ENCODE peak calls at places on chromosomes 1 and 21, in eight cellular contexts. P is dorsolateral prefrontal cortex, U is ovary, I is brain microvascular endothelial cell, B is spleen, V is fibroblast of lung, S is heart right ventricle, R is neural progenitor cell. F is an unnamed sample.

GRCh38 chr1:52867060-52867845 is 24.7 kb downstream of the ZYG11A start:
- DNase-seq in I (no peak), S (no peak), R (no peak), B (no peak), V (no peak), U (no peak), P (no peak), F (no peak)

GRCh38 chr21:42539342-42539741 is 25.7 kb downstream of the SLC37A1 start:
- DNase-seq in R (no peak), I (no peak), P (no peak), V (no peak), S (no peak), U (no peak), B (no peak), F (no peak)

GRCh38 chr21:43712268-43712942 is 6.5 kb upstream of the PDXK start:
- DNase-seq in S (no peak), V (no peak), U (no peak), B (no peak), R (no peak), P (no peak), I (no peak), F (peak; percentile 49)

GRCh38 chr1:109312978-109313775 is 6.4 kb upstream of the MYBPHL start:
- DNase-seq in U (no peak), B (no peak), V (peak; percentile 78), I (no peak), R (no peak), S (no peak), P (peak; percentile 94), F (peak; percentile 30)

GRCh38 chr21:17071093-17071492 is 441.8 kb upstream of the CXADR start:
- DNase-seq in U (no peak), S (no peak), V (no peak), R (no peak), P (no peak), B (no peak), I (no peak), F (no peak)

GRCh38 chr1:194296201-194296600 is 1109.8 kb upstream of the B3GALT2 start:
- DNase-seq in B (no peak), I (peak; percentile 7), R (no peak), S (no peak), V (no peak), U (no peak), P (no peak), F (no peak)

GRCh38 chr21:44664691-44665090 is 2.0 kb downstream of the KRTAP12-2 start:
- DNase-seq in V (no peak), P (no peak), I (no peak), S (no peak), R (no peak), B (no peak), U (no peak), F (no peak)

GRCh38 chr21:16770279-16770678 is 742.6 kb upstream of the CXADR start:
- DNase-seq in U (no peak), I (no peak), R (no peak), B (no peak), S (no peak), P (no peak), V (no peak), F (no peak)

GRCh38 chr1:17874231-17874630 is 119.1 kb downstream of the ACTL8 start:
- DNase-seq in R (no peak), V (peak; percentile 81), P (no peak), U (no peak), S (no peak), B (no peak), I (peak; percentile 72), F (no peak)

GRCh38 chr1:218613105-218613504 is 268.0 kb downstream of the TGFB2 start:
- DNase-seq in S (no peak), B (no peak), P (no peak), R (no peak), I (no peak), U (no peak), V (no peak), F (no peak)

GRCh38 chr21:23452384-23453083 is 2154.7 kb downstream of the MRPL39 start:
- DNase-seq in R (peak; percentile 77), U (no peak), V (no peak), S (no peak), I (no peak), P (no peak), B (no peak), F (peak; percentile 90)

GRCh38 chr1:221760895-221761294 is 19.0 kb upstream of the DUSP10 start:
- DNase-seq in R (no peak), U (no peak), P (no peak), V (no peak), B (no peak), I (no peak), S (no peak), F (no peak)

GRCh38 chr1:15997076-15997585 is 6.9 kb upstream of the SRARP start:
- DNase-seq in B (peak; percentile 63), R (no peak), S (no peak), V (no peak), U (no peak), P (no peak), I (no peak), F (no peak)

GRCh38 chr1:220701974-220702373 is 11.8 kb downstream of the C1orf115 start:
- DNase-seq in R (no peak), I (no peak), B (no peak), V (no peak), S (no peak), P (no peak), U (no peak), F (no peak)

GRCh38 chr21:32383812-32384211 is 9.0 kb downstream of the URB1 start:
- DNase-seq in S (no peak), B (peak; percentile 54), P (no peak), U (no peak), V (no peak), R (no peak), I (no peak), F (no peak)

GRCh38 chr1:115373305-115373704 is 35.3 kb upstream of the NGF start:
- DNase-seq in V (peak; percentile 64), B (no peak), P (no peak), R (no peak), U (no peak), S (no peak), I (peak; percentile 81), F (no peak)

GRCh38 chr1:42429623-42430022 is 26.2 kb downstream of the ZMYND12 start:
- DNase-seq in U (no peak), B (no peak), V (no peak), R (no peak), S (no peak), I (no peak), P (no peak), F (no peak)

GRCh38 chr1:116259665-116260064 is 113.4 kb upstream of the ATP1A1 start:
- DNase-seq in I (no peak), R (no peak), P (no peak), U (no peak), B (no peak), S (no peak), V (no peak), F (no peak)

GRCh38 chr21:34362136-34362444 is 1.7 kb upstream of the KCNE2 start:
- DNase-seq in S (no peak), P (no peak), B (no peak), V (no peak), I (no peak), U (no peak), R (no peak), F (no peak)
- TF ChIP-seq CTCF in S (no peak), P (no peak), B (no peak), V (no peak), I (no peak), U (no peak), R (no peak), F (peak; percentile 13)

DNA sequence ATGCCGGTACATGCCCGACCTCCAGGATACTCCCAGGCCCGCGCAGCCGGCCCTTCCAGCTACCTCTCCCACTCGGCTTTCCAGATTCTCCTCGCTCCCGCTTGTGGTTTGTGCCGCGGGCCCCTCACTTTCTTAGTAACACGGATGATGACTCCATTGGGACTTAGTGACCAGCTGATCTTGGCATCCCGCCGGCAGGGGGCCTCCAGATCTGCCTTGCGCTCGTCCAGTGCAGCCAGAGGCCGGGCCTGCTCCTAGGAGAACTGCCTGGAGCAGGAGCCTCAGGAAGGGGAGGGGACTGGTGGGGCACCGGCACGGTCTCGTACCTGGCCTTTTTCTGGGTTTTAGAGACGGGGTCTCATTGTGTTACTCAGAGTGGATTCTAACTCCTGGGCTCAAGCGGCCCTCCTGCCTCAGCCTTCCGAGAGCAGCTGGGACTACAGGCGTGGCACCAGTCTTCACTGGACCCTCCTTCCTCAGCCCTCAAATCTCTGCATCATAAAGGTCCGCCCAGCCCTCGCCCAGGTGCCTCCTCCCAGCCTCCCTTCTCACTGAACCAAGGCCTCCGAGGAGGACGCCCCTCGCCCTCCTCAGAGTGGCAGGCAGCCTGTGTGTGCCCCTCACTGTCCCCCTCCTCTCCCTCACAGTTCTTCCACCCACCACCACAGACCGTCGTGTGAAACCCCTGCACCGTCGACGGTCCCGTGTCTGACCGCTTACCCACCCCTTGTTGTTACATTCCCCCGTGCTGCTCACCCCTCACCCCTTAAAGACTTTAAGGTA is 78.6 kb downstream of the SLC25A24 start:
- DNase-seq in I (peak; percentile 16), P (no peak), S (peak; percentile 41), U (no peak), R (peak; percentile 43), V (no peak), B (no peak), F (peak; percentile 91)
- H3K27me3 ChIP-seq in I (no peaks in the 10 kb centered on the region), P (no peaks in the 10 kb centered on the region), S (no peaks in the 10 kb centered on the region), U (no peaks in the 10 kb centered on the region), R (no peaks in the 10 kb centered on the region), V (no peaks in the 10 kb centered on the region), B (no peaks in the 10 kb centered on the region), F (no peaks in the 10 kb centered on the region)

DNA sequence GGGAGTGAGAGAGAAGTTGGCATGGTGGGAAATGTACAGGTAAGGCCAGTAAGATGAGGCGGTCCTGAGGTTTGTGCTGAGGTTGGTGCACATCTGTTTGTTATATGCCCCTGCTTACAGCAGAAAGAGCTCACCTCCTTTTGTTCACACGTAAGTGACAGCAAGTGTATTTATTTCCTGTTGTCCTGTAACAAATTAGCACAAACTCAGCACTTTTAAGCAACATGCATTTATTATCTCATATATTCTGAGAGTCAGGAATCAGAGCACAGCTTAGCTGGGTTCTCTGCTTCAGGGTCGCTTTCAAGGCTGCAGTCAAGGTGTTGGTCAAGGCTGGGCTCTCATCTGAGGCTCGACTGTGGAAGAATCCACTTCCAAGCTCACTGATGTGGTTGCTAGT is 45.8 kb downstream of the TENT5C start:
- DNase-seq in U (no peak), P (no peak), I (no peak), B (no peak), V (no peak), S (no peak), R (no peak), F (no peak)
- TF ChIP-seq CTCF in U (no peak), P (no peak), I (no peak), B (no peak), V (no peak), S (no peak), R (no peak), F (no peak)

DNA sequence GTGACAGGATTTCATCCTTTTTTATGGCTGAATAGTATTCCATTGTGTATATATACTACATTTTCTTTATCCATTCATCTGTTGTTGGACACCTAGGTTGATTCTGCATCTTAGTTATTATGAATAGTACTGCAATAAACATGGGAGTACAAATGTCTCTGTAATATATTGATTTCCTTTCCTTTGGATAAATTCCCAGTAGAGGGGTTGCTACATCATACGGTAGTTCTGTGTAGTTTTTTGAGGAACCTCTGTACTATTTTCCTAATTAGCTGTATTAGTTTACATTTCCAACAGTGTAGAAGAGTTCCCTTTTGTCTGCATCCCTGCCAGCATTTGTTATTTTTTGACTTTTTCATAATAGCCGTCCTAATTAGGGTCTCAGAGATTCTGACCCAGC is 201.3 kb downstream of the GIPC2 start:
- DNase-seq in R (no peak), S (no peak), B (no peak), V (no peak), I (no peak), U (no peak), P (no peak), F (no peak)
- H3K27me3 ChIP-seq in R (peaks cover 13% of the 10 kb centered on the region), S (no peaks in the 10 kb centered on the region), B (no peaks in the 10 kb centered on the region), V (no peaks in the 10 kb centered on the region), I (no peaks in the 10 kb centered on the region), U (no peaks in the 10 kb centered on the region), P (no peaks in the 10 kb centered on the region), F (peaks cover 72% of the 10 kb centered on the region)